ENCODE peak calls at places on chromosomes 11 and 22, in four cellular contexts. One of them, this sample, is unnamed.
A peak's percentile ranks its signal among the peaks of the same experiment; 100 is the strongest.

GRCh38 chr22:39518996-39519680 is 1.2 kb upstream of the ATF4 start:
- DNase-seq in right lobe of liver: no peak
- DNase-seq in NB4: no peak
- DNase-seq in adrenal gland: no peak
- DNase-seq in this sample: no peak

GRCh38 chr11:117826832-117827231 is 2.3 kb upstream of the FXYD2 start:
- DNase-seq in right lobe of liver: no peak
- DNase-seq in NB4: no peak
- DNase-seq in adrenal gland: no peak
- DNase-seq in this sample: no peak

GRCh38 chr22:45891021-45891421 is 85.9 kb downstream of the WNT7B start:
- DNase-seq in right lobe of liver: no peak
- DNase-seq in NB4: no peak
- DNase-seq in adrenal gland: no peak
- DNase-seq in this sample: no peak

GRCh38 chr11:130705670-130706421 is 210.4 kb downstream of the SNX19 start:
- DNase-seq in right lobe of liver: no peak
- DNase-seq in NB4: no peak
- DNase-seq in adrenal gland: no peak
- DNase-seq in this sample: no peak

GRCh38 chr22:50523458-50523805 is 2.0 kb downstream of the SCO2 start:
- DNase-seq in right lobe of liver: no peak
- DNase-seq in NB4: no peak
- DNase-seq in adrenal gland: no peak
- DNase-seq in this sample: no peak

GRCh38 chr11:62358273-62358672 is 21.0 kb downstream of the ASRGL1 start:
- DNase-seq in right lobe of liver: no peak
- DNase-seq in NB4: no peak
- DNase-seq in adrenal gland: no peak
- DNase-seq in this sample: no peak

GRCh38 chr11:14384338-14384737 is 25.4 kb upstream of the RRAS2 start:
- DNase-seq in right lobe of liver: no peak
- DNase-seq in NB4: no peak
- DNase-seq in adrenal gland: no peak
- DNase-seq in this sample: no peak

GRCh38 chr11:77547863-77548551 is 41.7 kb upstream of the AQP11 start:
- DNase-seq in right lobe of liver: no peak
- DNase-seq in NB4: peak; percentile 77
- DNase-seq in adrenal gland: peak; percentile 51
- DNase-seq in this sample: peak; percentile 58

GRCh38 chr22:22937894-22938480 is 50.4 kb downstream of the IGLL5 start:
- DNase-seq in right lobe of liver: no peak
- DNase-seq in NB4: no peak
- DNase-seq in adrenal gland: no peak
- DNase-seq in this sample: no peak

GRCh38 chr11:59173964-59174663 is 2.2 kb downstream of the DTX4 start:
- DNase-seq in right lobe of liver: peak; percentile 76
- DNase-seq in NB4: no peak
- DNase-seq in adrenal gland: no peak
- DNase-seq in this sample: peak; percentile 72

GRCh38 chr22:40325315-40325714 is 21.0 kb upstream of the ADSL start:
- DNase-seq in right lobe of liver: no peak
- DNase-seq in NB4: no peak
- DNase-seq in adrenal gland: no peak
- DNase-seq in this sample: no peak

GRCh38 chr11:10328314-10329090 is 23.6 kb downstream of the ADM start:
- DNase-seq in right lobe of liver: no peak
- DNase-seq in NB4: peak; percentile 12
- DNase-seq in adrenal gland: no peak
- DNase-seq in this sample: no peak

GRCh38 chr22:50622723-50623327 is 5.1 kb downstream of the ARSA start:
- DNase-seq in right lobe of liver: peak; percentile 78
- DNase-seq in NB4: no peak
- DNase-seq in adrenal gland: no peak
- DNase-seq in this sample: peak; percentile 69

GRCh38 chr11:25927391-25927790 is 404.5 kb upstream of the ANO3 start:
- DNase-seq in right lobe of liver: no peak
- DNase-seq in NB4: no peak
- DNase-seq in adrenal gland: no peak
- DNase-seq in this sample: no peak

GRCh38 chr11:61077936-61078335 is 24.4 kb upstream of the CD5 start:
- DNase-seq in right lobe of liver: no peak
- DNase-seq in NB4: no peak
- DNase-seq in adrenal gland: no peak
- DNase-seq in this sample: no peak

GRCh38 chr11:4071828-4072421 is 22.7 kb upstream of the RRM1 start:
- DNase-seq in right lobe of liver: no peak
- DNase-seq in NB4: no peak
- DNase-seq in adrenal gland: no peak
- DNase-seq in this sample: no peak

GRCh38 chr11:90434858-90435257 is 212.0 kb upstream of the CHORDC1 start:
- DNase-seq in right lobe of liver: no peak
- DNase-seq in NB4: peak; percentile 20
- DNase-seq in adrenal gland: no peak
- DNase-seq in this sample: peak; percentile 20

GRCh38 chr11:126604461-126604860 is 249.0 kb downstream of the ST3GAL4 start:
- DNase-seq in right lobe of liver: no peak
- DNase-seq in NB4: no peak
- DNase-seq in adrenal gland: no peak
- DNase-seq in this sample: no peak

GRCh38 chr22:45284705-45285305 is at the start of gene UPK3A:
- DNase-seq in right lobe of liver: peak; percentile 84
- DNase-seq in NB4: peak; percentile 57
- DNase-seq in adrenal gland: peak; percentile 65
- DNase-seq in this sample: peak; percentile 81

GRCh38 chr11:124442847-124443246 is 2.6 kb downstream of the OR8B8 start:
- DNase-seq in right lobe of liver: no peak
- DNase-seq in NB4: no peak
- DNase-seq in adrenal gland: no peak
- DNase-seq in this sample: no peak

GRCh38 chr11:131033151-131033651 is 116.9 kb upstream of the SNX19 start:
- DNase-seq in right lobe of liver: no peak
- DNase-seq in NB4: peak; percentile 46
- DNase-seq in adrenal gland: no peak
- DNase-seq in this sample: no peak

GRCh38 chr11:85803920-85804319 is 7.0 kb downstream of the SYTL2 start:
- DNase-seq in right lobe of liver: no peak
- DNase-seq in NB4: no peak
- DNase-seq in adrenal gland: no peak
- DNase-seq in this sample: no peak

GRCh38 chr11:44014968-44015623 is 32.7 kb upstream of the ACCSL start:
- DNase-seq in right lobe of liver: no peak
- DNase-seq in NB4: no peak
- DNase-seq in adrenal gland: no peak
- DNase-seq in this sample: no peak

GRCh38 chr22:50202130-50202671 is 1.4 kb downstream of the SELENOO start:
- DNase-seq in right lobe of liver: no peak
- DNase-seq in NB4: no peak
- DNase-seq in adrenal gland: no peak
- DNase-seq in this sample: no peak

GRCh38 chr11:3195251-3196160 is 23.1 kb downstream of the MRGPRG start:
- DNase-seq in right lobe of liver: no peak
- DNase-seq in NB4: peak; percentile 57
- DNase-seq in adrenal gland: no peak
- DNase-seq in this sample: no peak

GRCh38 chr11:2175659-2176058 is 4.0 kb upstream of the TH start:
- DNase-seq in right lobe of liver: no peak
- DNase-seq in NB4: no peak
- DNase-seq in adrenal gland: no peak
- DNase-seq in this sample: no peak

GRCh38 chr11:85626496-85626895 is 648 bp downstream of the DLG2 start:
- DNase-seq in right lobe of liver: peak; percentile 29
- DNase-seq in NB4: no peak
- DNase-seq in adrenal gland: peak; percentile 26
- DNase-seq in this sample: peak; percentile 10

GRCh38 chr11:27723685-27724084 is 23.4 kb upstream of the BDNF start:
- DNase-seq in right lobe of liver: no peak
- DNase-seq in NB4: no peak
- DNase-seq in adrenal gland: no peak
- DNase-seq in this sample: no peak

GRCh38 chr22:44964722-44965078 is 45.1 kb downstream of the PHF21B start:
- DNase-seq in right lobe of liver: no peak
- DNase-seq in NB4: no peak
- DNase-seq in adrenal gland: no peak
- DNase-seq in this sample: no peak

GRCh38 chr11:93733474-93733873 is 7.8 kb downstream of the TAF1D start:
- DNase-seq in right lobe of liver: no peak
- DNase-seq in NB4: no peak
- DNase-seq in adrenal gland: no peak
- DNase-seq in this sample: no peak

GRCh38 chr11:93735627-93736026 is 5.7 kb downstream of the TAF1D start:
- DNase-seq in right lobe of liver: no peak
- DNase-seq in NB4: no peak
- DNase-seq in adrenal gland: no peak
- DNase-seq in this sample: no peak

GRCh38 chr11:93736129-93736528 is 5.2 kb downstream of the TAF1D start:
- DNase-seq in right lobe of liver: no peak
- DNase-seq in NB4: no peak
- DNase-seq in adrenal gland: no peak
- DNase-seq in this sample: no peak

GRCh38 chr11:93732237-93732892 is 8.9 kb downstream of the TAF1D start:
- DNase-seq in right lobe of liver: no peak
- DNase-seq in NB4: no peak
- DNase-seq in adrenal gland: no peak
- DNase-seq in this sample: no peak

DNA sequence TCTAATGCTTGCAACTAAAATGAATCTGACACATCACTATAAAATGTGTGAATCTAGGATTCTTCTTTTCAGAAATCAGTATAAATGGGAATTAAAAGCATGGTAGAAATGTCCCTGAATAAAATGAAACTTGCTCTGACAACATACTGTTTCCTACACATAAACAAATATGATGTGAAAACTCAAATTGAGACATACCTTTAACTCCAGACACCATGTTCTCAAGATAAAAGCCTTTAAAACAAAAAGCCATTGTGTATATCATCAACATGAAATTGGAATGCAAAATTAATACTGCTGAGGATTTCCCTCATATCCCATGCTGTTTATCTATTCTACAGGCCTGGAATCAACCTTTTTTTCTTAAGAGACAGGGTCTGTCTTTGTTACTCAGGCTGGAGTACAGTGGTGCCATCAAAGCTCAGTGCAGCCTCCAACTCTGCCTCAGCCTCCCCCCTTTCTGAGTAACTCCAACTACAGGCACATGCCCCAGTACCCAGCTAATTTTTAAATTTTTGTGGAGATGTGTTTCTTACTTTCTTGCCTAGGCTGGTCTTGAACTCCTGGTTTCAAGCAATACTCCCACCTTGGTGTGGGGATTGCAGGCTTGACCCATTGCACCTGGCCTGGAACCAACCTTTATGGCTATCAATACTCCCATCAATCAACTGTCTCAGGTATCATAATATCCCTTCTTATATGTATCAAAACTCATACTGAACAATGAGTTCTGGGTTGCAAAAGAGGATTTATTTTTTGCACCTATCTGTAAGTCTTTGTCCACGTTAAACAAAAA is 6.7 kb downstream of the TAF1D start:
- DNase-seq in right lobe of liver: no peak
- DNase-seq in NB4: no peak
- DNase-seq in adrenal gland: no peak
- DNase-seq in this sample: no peak
- TF ChIP-seq POLR2A in right lobe of liver: no peak
- TF ChIP-seq POLR2A in NB4: no peak
- TF ChIP-seq POLR2A in adrenal gland: no peak
- TF ChIP-seq POLR2A in this sample: no peak

GRCh38 chr22:43302462-43303109 is 40.6 kb downstream of the SCUBE1 start:
- DNase-seq in right lobe of liver: no peak
- DNase-seq in NB4: no peak
- DNase-seq in adrenal gland: no peak
- DNase-seq in this sample: no peak
- H3K4me3 ChIP-seq in right lobe of liver: no peak overlapping the region
- H3K4me3 ChIP-seq in NB4: no peak overlapping the region
- H3K4me3 ChIP-seq in adrenal gland: no peak overlapping the region
- H3K4me3 ChIP-seq in this sample: no peak overlapping the region

GRCh38 chr11:42465613-42466012 is 846.2 kb upstream of the API5 start:
- DNase-seq in right lobe of liver: no peak
- DNase-seq in NB4: no peak
- DNase-seq in adrenal gland: no peak
- DNase-seq in this sample: no peak
- TF ChIP-seq POLR2A in right lobe of liver: no peak
- TF ChIP-seq POLR2A in NB4: no peak
- TF ChIP-seq POLR2A in adrenal gland: no peak
- TF ChIP-seq POLR2A in this sample: no peak

DNA sequence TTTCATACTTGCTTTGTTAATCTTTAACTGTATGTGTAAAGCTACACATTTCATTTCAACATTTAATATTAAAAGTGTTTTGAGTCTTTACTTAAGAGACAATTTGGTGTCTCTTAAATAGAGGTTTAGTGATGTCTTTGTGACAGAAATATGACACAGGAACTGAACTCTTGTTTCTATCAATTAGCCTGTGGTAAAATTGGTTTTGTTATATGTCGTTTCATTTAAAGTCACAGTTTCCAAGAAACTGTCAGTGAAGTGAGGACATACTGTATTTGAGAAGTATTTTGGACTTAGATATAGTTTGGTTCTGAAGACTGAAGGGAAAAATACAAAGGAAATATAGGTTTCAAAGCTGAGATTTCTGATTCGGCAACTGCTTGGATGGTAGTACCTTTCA is 6.4 kb upstream of the IL18BP start:
- DNase-seq in right lobe of liver: no peak
- DNase-seq in NB4: no peak
- DNase-seq in adrenal gland: no peak
- DNase-seq in this sample: no peak
- H3K4me3 ChIP-seq in right lobe of liver: no peak overlapping the region
- H3K4me3 ChIP-seq in NB4: no peak overlapping the region
- H3K4me3 ChIP-seq in adrenal gland: no peak overlapping the region
- H3K4me3 ChIP-seq in this sample: no peak overlapping the region

GRCh38 chr11:66509131-66509561 is 1.3 kb upstream of the BBS1 start:
- DNase-seq in right lobe of liver: no peak
- DNase-seq in NB4: no peak
- DNase-seq in adrenal gland: no peak
- DNase-seq in this sample: no peak

GRCh38 chr11:66510990-66511339 is 530 bp downstream of the BBS1 start:
- DNase-seq in right lobe of liver: no peak
- DNase-seq in NB4: no peak
- DNase-seq in adrenal gland: no peak
- DNase-seq in this sample: no peak

GRCh38 chr11:66505276-66505816 is 5.1 kb upstream of the BBS1 start:
- DNase-seq in right lobe of liver: no peak
- DNase-seq in NB4: no peak
- DNase-seq in adrenal gland: no peak
- DNase-seq in this sample: no peak

GRCh38 chr11:66510271-66510989 is at the start of gene BBS1:
- DNase-seq in right lobe of liver: peak; percentile 86
- DNase-seq in NB4: peak; percentile 81
- DNase-seq in adrenal gland: peak; percentile 82
- DNase-seq in this sample: peak; percentile 70
- TF ChIP-seq POLR2A in right lobe of liver: no peak
- TF ChIP-seq POLR2A in NB4: peak; percentile 42
- TF ChIP-seq POLR2A in adrenal gland: no peak
- TF ChIP-seq POLR2A in this sample: peak; percentile 30